ENCODE peak calls at places on chromosomes 2 and 18, in six cellular contexts. M is A549, T is GF-D8, J is NCI-H460, D is A172, E is COR-L47. W is an unnamed sample.

GRCh38 chr2:75609937-75610508 is 36.6 kb upstream of the MRPL19 start:
- DNase-seq in M (no peak), T (no peak), J (no peak), D (no peak), E (no peak), W (no peak)

GRCh38 chr2:71154798-71155197 is 24.4 kb downstream of the MPHOSPH10 start:
- DNase-seq in M (peak; percentile 32), T (no peak), J (peak; percentile 11), D (no peak), E (no peak), W (peak; percentile 31)

GRCh38 chr2:65059071-65059470 is 2.9 kb downstream of the CEP68 start:
- DNase-seq in M (no peak), T (peak; percentile 60), J (no peak), D (no peak), E (no peak), W (no peak)

GRCh38 chr2:164764474-164764873 is 77.1 kb downstream of the COBLL1 start:
- DNase-seq in M (no peak), T (no peak), J (no peak), D (no peak), E (no peak), W (no peak)

GRCh38 chr2:176652300-176653182 is 383.3 kb downstream of the MTX2 start:
- DNase-seq in M (peak; percentile 25), T (peak; percentile 19), J (peak; percentile 60), D (peak; percentile 72), E (peak; percentile 55), W (peak; percentile 39)

GRCh38 chr2:191657977-191658376 is 20.0 kb upstream of the NABP1 start:
- DNase-seq in M (no peak), T (no peak), J (no peak), D (no peak), E (no peak), W (no peak)

GRCh38 chr2:149928026-149928425 is 340.5 kb upstream of the MMADHC start:
- DNase-seq in M (no peak), T (no peak), J (no peak), D (no peak), E (peak; percentile 76), W (no peak)

GRCh38 chr2:133213651-133214050 is 354.6 kb downstream of the NCKAP5 start:
- DNase-seq in M (no peak), T (no peak), J (peak; percentile 23), D (no peak), E (no peak), W (no peak)

GRCh38 chr2:189191766-189192165 is 12.2 kb upstream of the COL5A2 start:
- DNase-seq in M (no peak), T (no peak), J (peak; percentile 88), D (no peak), E (no peak), W (no peak)

GRCh38 chr2:42973771-42974170 is 181.4 kb upstream of the HAAO start:
- DNase-seq in M (no peak), T (no peak), J (no peak), D (no peak), E (no peak), W (no peak)

GRCh38 chr18:32289480-32290075 is 99.7 kb downstream of the MEP1B start:
- DNase-seq in M (peak; percentile 31), T (no peak), J (peak; percentile 72), D (peak; percentile 38), E (peak; percentile 85), W (peak; percentile 63)

GRCh38 chr18:79986726-79987125 is 1.6 kb downstream of the TXNL4A start:
- DNase-seq in M (no peak), T (no peak), J (no peak), D (no peak), E (no peak), W (no peak)

GRCh38 chr2:9318461-9319337 is 104.6 kb downstream of the ITGB1BP1 start:
- DNase-seq in M (no peak), T (no peak), J (no peak), D (no peak), E (peak; percentile 58), W (no peak)

GRCh38 chr2:189512879-189513278 is 67.7 kb downstream of the SLC40A1 start:
- DNase-seq in M (no peak), T (no peak), J (no peak), D (no peak), E (no peak), W (no peak)

GRCh38 chr2:213490087-213490486 is 205.8 kb downstream of the SPAG16 start:
- DNase-seq in M (no peak), T (no peak), J (no peak), D (no peak), E (no peak), W (no peak)

GRCh38 chr18:59140287-59140885 is 702 bp downstream of the SEC11C start:
- DNase-seq in M (peak; percentile 34), T (no peak), J (no peak), D (peak; percentile 27), E (peak; percentile 30), W (no peak)

GRCh38 chr2:28004086-28004485 is 113.6 kb downstream of the BABAM2 start:
- DNase-seq in M (no peak), T (no peak), J (no peak), D (peak; percentile 68), E (no peak), W (no peak)

GRCh38 chr2:25664531-25665307 is 8.7 kb downstream of the DTNB start:
- DNase-seq in M (peak; percentile 83), T (no peak), J (peak; percentile 84), D (peak; percentile 62), E (peak; percentile 56), W (peak; percentile 68)

GRCh38 chr18:24514439-24514838 is 54.0 kb downstream of the HRH4 start:
- DNase-seq in M (peak; percentile 48), T (no peak), J (peak; percentile 40), D (peak; percentile 82), E (no peak), W (peak; percentile 84)

GRCh38 chr2:69149631-69150215 is 136.7 kb downstream of the ANTXR1 start:
- DNase-seq in M (peak; percentile 16), T (no peak), J (peak; percentile 21), D (peak; percentile 41), E (no peak), W (no peak)

GRCh38 chr2:3377279-3377611 is 373 bp downstream of the EIPR1 start:
- DNase-seq in M (peak; percentile 73), T (peak; percentile 22), J (no peak), D (peak; percentile 56), E (no peak), W (peak; percentile 33)

GRCh38 chr2:84807063-84807485 is 73.8 kb downstream of the TRABD2A start:
- DNase-seq in M (peak; percentile 53), T (no peak), J (peak; percentile 92), D (peak; percentile 90), E (no peak), W (peak; percentile 6)

GRCh38 chr2:45622704-45623103 is 11.6 kb upstream of the SRBD1 start:
- DNase-seq in M (no peak), T (no peak), J (no peak), D (no peak), E (no peak), W (no peak)

GRCh38 chr2:126187665-126188064 is 468.3 kb upstream of the GYPC start:
- DNase-seq in M (no peak), T (no peak), J (no peak), D (no peak), E (no peak), W (no peak)

GRCh38 chr2:118854507-118855300 is 7.3 kb upstream of the EN1 start:
- DNase-seq in M (no peak), T (no peak), J (no peak), D (no peak), E (no peak), W (no peak)

GRCh38 chr2:9982248-9982647 is 30.8 kb downstream of the GRHL1 start:
- DNase-seq in M (no peak), T (no peak), J (no peak), D (no peak), E (no peak), W (no peak)

GRCh38 chr18:59266019-59266369 is 7.3 kb downstream of the RAX start:
- DNase-seq in M (no peak), T (no peak), J (no peak), D (no peak), E (no peak), W (no peak)

GRCh38 chr2:238558456-238559099 is 131.9 kb downstream of the ASB1 start:
- DNase-seq in M (no peak), T (no peak), J (no peak), D (no peak), E (no peak), W (no peak)

GRCh38 chr2:171810409-171810993 is 83.5 kb downstream of the SLC25A12 start:
- DNase-seq in M (no peak), T (no peak), J (no peak), D (no peak), E (peak; percentile 75), W (no peak)

GRCh38 chr2:216863946-216864345 is 4.1 kb upstream of the TNP1 start:
- DNase-seq in M (no peak), T (no peak), J (no peak), D (no peak), E (no peak), W (no peak)

GRCh38 chr18:12882416-12882815 is 1.6 kb downstream of the PTPN2 start:
- DNase-seq in M (no peak), T (no peak), J (no peak), D (no peak), E (no peak), W (no peak)

GRCh38 chr18:78730564-78731422 is 248.8 kb upstream of the SALL3 start:
- DNase-seq in M (no peak), T (no peak), J (no peak), D (no peak), E (no peak), W (no peak)

GRCh38 chr2:237336131-237336530 is 77.8 kb downstream of the COL6A3 start:
- DNase-seq in M (no peak), T (no peak), J (no peak), D (no peak), E (no peak), W (no peak)

W was measured in HCT116.